ENCODE peak calls at places on chromosome 10, in five cellular contexts. Q is hypothalamus, O is HT-29, C is T47D, M is dorsolateral prefrontal cortex. T is an unnamed sample.

GRCh38 chr10:51063659-51064535 is 10.4 kb upstream of the PRKG1 start:
- DNase-seq in Q (no peak), O (peak; percentile 66), C (peak; percentile 55), M (no peak), T (peak; percentile 63)

GRCh38 chr10:43128958-43129706 is 9.1 kb upstream of the CSGALNACT2 start:
- DNase-seq in Q (no peak), O (no peak), C (no peak), M (no peak), T (peak; percentile 98)

GRCh38 chr10:76302936-76303656 is 871.7 kb downstream of the LRMDA start:
- DNase-seq in Q (peak; percentile 8), O (no peak), C (no peak), M (no peak), T (no peak)

GRCh38 chr10:131980757-131981428 is 830 bp downstream of the BNIP3 start:
- DNase-seq in Q (no peak), O (no peak), C (no peak), M (no peak), T (peak; percentile 15)

GRCh38 chr10:101672536-101672935 is 22.4 kb downstream of the FBXW4 start:
- DNase-seq in Q (peak; percentile 39), O (no peak), C (no peak), M (peak; percentile 46), T (no peak)

GRCh38 chr10:1149793-1150637 is 93.8 kb downstream of the WDR37 start:
- DNase-seq in Q (peak; percentile 7), O (peak; percentile 4), C (no peak), M (no peak), T (no peak)

GRCh38 chr10:96496281-96496925 is 17.3 kb downstream of the TLL2 start:
- DNase-seq in Q (no peak), O (peak; percentile 37), C (peak; percentile 81), M (no peak), T (no peak)

GRCh38 chr10:5265139-5265538 is 68.5 kb downstream of the AKR1C4 start:
- DNase-seq in Q (no peak), O (no peak), C (no peak), M (no peak), T (no peak)

GRCh38 chr10:21675157-21675796 is 141.2 kb downstream of the MLLT10 start:
- DNase-seq in Q (no peak), O (peak; percentile 60), C (peak; percentile 44), M (no peak), T (peak; percentile 32)

GRCh38 chr10:114458955-114459354 is 54.7 kb upstream of the AFAP1L2 start:
- DNase-seq in Q (no peak), O (peak; percentile 47), C (peak; percentile 13), M (peak; percentile 34), T (peak; percentile 17)

GRCh38 chr10:116774728-116775151 is 32.4 kb upstream of the HSPA12A start:
- DNase-seq in Q (no peak), O (peak; percentile 45), C (peak; percentile 56), M (no peak), T (no peak)

GRCh38 chr10:69362471-69362954 is 54.2 kb downstream of the TACR2 start:
- DNase-seq in Q (no peak), O (peak; percentile 76), C (no peak), M (no peak), T (peak; percentile 52)

GRCh38 chr10:70925377-70926214 is 37.2 kb upstream of the PCBD1 start:
- DNase-seq in Q (no peak), O (peak; percentile 49), C (peak; percentile 22), M (no peak), T (no peak)

GRCh38 chr10:58175990-58176910 is 91.4 kb downstream of the IPMK start:
- DNase-seq in Q (no peak), O (peak; percentile 23), C (peak; percentile 73), M (no peak), T (peak; percentile 8)

GRCh38 chr10:76388321-76388720 is 956.9 kb downstream of the LRMDA start:
- DNase-seq in Q (no peak), O (no peak), C (no peak), M (no peak), T (peak; percentile 85)

GRCh38 chr10:77899080-77899477 is 27.5 kb downstream of the DLG5 start:
- DNase-seq in Q (no peak), O (peak; percentile 84), C (peak; percentile 88), M (no peak), T (peak; percentile 90)

GRCh38 chr10:5447611-5448071 is 35.3 kb downstream of the NET1 start:
- DNase-seq in Q (no peak), O (peak; percentile 65), C (no peak), M (no peak), T (no peak)

GRCh38 chr10:104035817-104036384 is 49.8 kb downstream of the COL17A1 start:
- DNase-seq in Q (no peak), O (no peak), C (no peak), M (no peak), T (no peak)

GRCh38 chr10:109114578-109114977 is 808.7 kb downstream of the XPNPEP1 start:
- DNase-seq in Q (no peak), O (no peak), C (no peak), M (no peak), T (no peak)

GRCh38 chr10:108203905-108204527 is 1039.5 kb upstream of the SORCS1 start:
- DNase-seq in Q (no peak), O (no peak), C (no peak), M (no peak), T (no peak)

GRCh38 chr10:48506147-48506917 is 98.5 kb downstream of the ARHGAP22 start:
- DNase-seq in Q (no peak), O (peak; percentile 93), C (peak; percentile 63), M (no peak), T (peak; percentile 37)

GRCh38 chr10:69439813-69440506 is 11.3 kb upstream of the TSPAN15 start:
- DNase-seq in Q (no peak), O (peak; percentile 49), C (peak; percentile 72), M (no peak), T (peak; percentile 78)

T was measured in AG10803.